ENCODE peak calls at places on chromosomes 16 and 17, in six cellular contexts. One of them, this sample, is unnamed.
A peak's percentile ranks its signal among the peaks of the same experiment; 100 is the strongest.

GRCh38 chr17:7713782-7714181 is 3.8 kb upstream of the DNAH2 start:
- DNase-seq in stimulated activated CD8-positive, alpha-beta memory T cell treated with anti-CD3 and anti-CD28 coated beads, Interleukin-15, amount 100 ng/mL, for 24 hours: no peak
- DNase-seq in T-helper 1 cell: no peak
- DNase-seq in GM23248: no peak
- DNase-seq in brain microvascular endothelial cell: no peak
- DNase-seq in dorsolateral prefrontal cortex: no peak
- DNase-seq in this sample: no peak

GRCh38 chr17:40106760-40107265 is 6.4 kb upstream of the NR1D1 start:
- DNase-seq in GM23248: no peak
- DNase-seq in dorsolateral prefrontal cortex: peak; percentile 68
- DNase-seq in stimulated activated CD8-positive, alpha-beta memory T cell treated with anti-CD3 and anti-CD28 coated beads, Interleukin-15, amount 100 ng/mL, for 24 hours: no peak
- DNase-seq in brain microvascular endothelial cell: no peak
- DNase-seq in T-helper 1 cell: no peak
- DNase-seq in this sample: no peak

GRCh38 chr17:6077746-6078145 is 7.6 kb downstream of the WSCD1 start:
- DNase-seq in T-helper 1 cell: no peak
- DNase-seq in dorsolateral prefrontal cortex: no peak
- DNase-seq in brain microvascular endothelial cell: no peak
- DNase-seq in GM23248: no peak
- DNase-seq in stimulated activated CD8-positive, alpha-beta memory T cell treated with anti-CD3 and anti-CD28 coated beads, Interleukin-15, amount 100 ng/mL, for 24 hours: no peak
- DNase-seq in this sample: no peak

GRCh38 chr16:13510425-13511151 is 409.4 kb upstream of the ERCC4 start:
- DNase-seq in GM23248: no peak
- DNase-seq in brain microvascular endothelial cell: no peak
- DNase-seq in dorsolateral prefrontal cortex: no peak
- DNase-seq in stimulated activated CD8-positive, alpha-beta memory T cell treated with anti-CD3 and anti-CD28 coated beads, Interleukin-15, amount 100 ng/mL, for 24 hours: no peak
- DNase-seq in T-helper 1 cell: no peak
- DNase-seq in this sample: no peak

GRCh38 chr17:38320482-38320881 is 23.3 kb downstream of the GPR179 start:
- DNase-seq in dorsolateral prefrontal cortex: no peak
- DNase-seq in T-helper 1 cell: no peak
- DNase-seq in brain microvascular endothelial cell: no peak
- DNase-seq in stimulated activated CD8-positive, alpha-beta memory T cell treated with anti-CD3 and anti-CD28 coated beads, Interleukin-15, amount 100 ng/mL, for 24 hours: no peak
- DNase-seq in GM23248: no peak
- DNase-seq in this sample: no peak

GRCh38 chr16:54875443-54875842 is 55.2 kb upstream of the IRX5 start:
- DNase-seq in stimulated activated CD8-positive, alpha-beta memory T cell treated with anti-CD3 and anti-CD28 coated beads, Interleukin-15, amount 100 ng/mL, for 24 hours: no peak
- DNase-seq in T-helper 1 cell: no peak
- DNase-seq in brain microvascular endothelial cell: no peak
- DNase-seq in dorsolateral prefrontal cortex: no peak
- DNase-seq in GM23248: no peak
- DNase-seq in this sample: no peak

GRCh38 chr17:16391451-16391850 is 10.6 kb downstream of the UBB start:
- DNase-seq in brain microvascular endothelial cell: no peak
- DNase-seq in GM23248: no peak
- DNase-seq in T-helper 1 cell: no peak
- DNase-seq in dorsolateral prefrontal cortex: no peak
- DNase-seq in stimulated activated CD8-positive, alpha-beta memory T cell treated with anti-CD3 and anti-CD28 coated beads, Interleukin-15, amount 100 ng/mL, for 24 hours: no peak
- DNase-seq in this sample: no peak

GRCh38 chr17:9512323-9513168 is 63.1 kb downstream of the STX8 start:
- DNase-seq in GM23248: peak; percentile 67
- DNase-seq in stimulated activated CD8-positive, alpha-beta memory T cell treated with anti-CD3 and anti-CD28 coated beads, Interleukin-15, amount 100 ng/mL, for 24 hours: no peak
- DNase-seq in T-helper 1 cell: no peak
- DNase-seq in brain microvascular endothelial cell: peak; percentile 79
- DNase-seq in dorsolateral prefrontal cortex: no peak
- DNase-seq in this sample: no peak

GRCh38 chr17:54172654-54173316 is 350.1 kb downstream of the KIF2B start:
- DNase-seq in brain microvascular endothelial cell: peak; percentile 3
- DNase-seq in stimulated activated CD8-positive, alpha-beta memory T cell treated with anti-CD3 and anti-CD28 coated beads, Interleukin-15, amount 100 ng/mL, for 24 hours: no peak
- DNase-seq in T-helper 1 cell: no peak
- DNase-seq in GM23248: peak; percentile 29
- DNase-seq in dorsolateral prefrontal cortex: no peak
- DNase-seq in this sample: no peak

GRCh38 chr17:43759836-43760235 is 1.2 kb upstream of the SOST start:
- DNase-seq in stimulated activated CD8-positive, alpha-beta memory T cell treated with anti-CD3 and anti-CD28 coated beads, Interleukin-15, amount 100 ng/mL, for 24 hours: no peak
- DNase-seq in brain microvascular endothelial cell: no peak
- DNase-seq in dorsolateral prefrontal cortex: no peak
- DNase-seq in T-helper 1 cell: no peak
- DNase-seq in GM23248: no peak
- DNase-seq in this sample: no peak

GRCh38 chr16:56332464-56333079 is 92.8 kb downstream of the AMFR start:
- DNase-seq in T-helper 1 cell: no peak
- DNase-seq in GM23248: peak; percentile 87
- DNase-seq in stimulated activated CD8-positive, alpha-beta memory T cell treated with anti-CD3 and anti-CD28 coated beads, Interleukin-15, amount 100 ng/mL, for 24 hours: no peak
- DNase-seq in brain microvascular endothelial cell: peak; percentile 35
- DNase-seq in dorsolateral prefrontal cortex: peak; percentile 65
- DNase-seq in this sample: no peak

GRCh38 chr16:8796469-8797363 is 723 bp downstream of the TMEM186 start:
- DNase-seq in stimulated activated CD8-positive, alpha-beta memory T cell treated with anti-CD3 and anti-CD28 coated beads, Interleukin-15, amount 100 ng/mL, for 24 hours: no peak
- DNase-seq in GM23248: peak; percentile 57
- DNase-seq in dorsolateral prefrontal cortex: no peak
- DNase-seq in brain microvascular endothelial cell: no peak
- DNase-seq in T-helper 1 cell: no peak
- DNase-seq in this sample: no peak

GRCh38 chr17:65055708-65056638 is 567 bp downstream of the GNA13 start:
- DNase-seq in dorsolateral prefrontal cortex: peak; percentile 67
- DNase-seq in GM23248: peak; percentile 74
- DNase-seq in stimulated activated CD8-positive, alpha-beta memory T cell treated with anti-CD3 and anti-CD28 coated beads, Interleukin-15, amount 100 ng/mL, for 24 hours: peak; percentile 28
- DNase-seq in T-helper 1 cell: peak; percentile 60
- DNase-seq in brain microvascular endothelial cell: peak; percentile 59
- DNase-seq in this sample: peak; percentile 77

GRCh38 chr16:84999200-84999599 is 12.1 kb downstream of the ZDHHC7 start:
- DNase-seq in dorsolateral prefrontal cortex: no peak
- DNase-seq in GM23248: peak; percentile 57
- DNase-seq in brain microvascular endothelial cell: no peak
- DNase-seq in stimulated activated CD8-positive, alpha-beta memory T cell treated with anti-CD3 and anti-CD28 coated beads, Interleukin-15, amount 100 ng/mL, for 24 hours: no peak
- DNase-seq in T-helper 1 cell: no peak
- DNase-seq in this sample: no peak

GRCh38 chr17:74354123-74354522 is 7.5 kb downstream of the BTBD17 start:
- DNase-seq in T-helper 1 cell: peak; percentile 65
- DNase-seq in brain microvascular endothelial cell: no peak
- DNase-seq in GM23248: peak; percentile 27
- DNase-seq in stimulated activated CD8-positive, alpha-beta memory T cell treated with anti-CD3 and anti-CD28 coated beads, Interleukin-15, amount 100 ng/mL, for 24 hours: peak; percentile 40
- DNase-seq in dorsolateral prefrontal cortex: no peak
- DNase-seq in this sample: peak; percentile 89

GRCh38 chr16:72705806-72706205 is 342.1 kb downstream of the ZFHX3 start:
- DNase-seq in brain microvascular endothelial cell: no peak
- DNase-seq in T-helper 1 cell: no peak
- DNase-seq in GM23248: no peak
- DNase-seq in dorsolateral prefrontal cortex: no peak
- DNase-seq in stimulated activated CD8-positive, alpha-beta memory T cell treated with anti-CD3 and anti-CD28 coated beads, Interleukin-15, amount 100 ng/mL, for 24 hours: no peak
- DNase-seq in this sample: no peak

GRCh38 chr16:82384897-82385296 is 214.9 kb upstream of the MPHOSPH6 start:
- DNase-seq in stimulated activated CD8-positive, alpha-beta memory T cell treated with anti-CD3 and anti-CD28 coated beads, Interleukin-15, amount 100 ng/mL, for 24 hours: no peak
- DNase-seq in dorsolateral prefrontal cortex: no peak
- DNase-seq in GM23248: no peak
- DNase-seq in brain microvascular endothelial cell: no peak
- DNase-seq in T-helper 1 cell: no peak
- DNase-seq in this sample: no peak

GRCh38 chr16:49834496-49835009 is 21.4 kb downstream of the ZNF423 start:
- DNase-seq in GM23248: peak; percentile 17
- DNase-seq in brain microvascular endothelial cell: no peak
- DNase-seq in stimulated activated CD8-positive, alpha-beta memory T cell treated with anti-CD3 and anti-CD28 coated beads, Interleukin-15, amount 100 ng/mL, for 24 hours: no peak
- DNase-seq in dorsolateral prefrontal cortex: peak; percentile 66
- DNase-seq in T-helper 1 cell: no peak
- DNase-seq in this sample: no peak

GRCh38 chr17:40553694-40554534 is 11.4 kb downstream of the CCR7 start:
- DNase-seq in dorsolateral prefrontal cortex: peak; percentile 85
- DNase-seq in brain microvascular endothelial cell: no peak
- DNase-seq in T-helper 1 cell: no peak
- DNase-seq in stimulated activated CD8-positive, alpha-beta memory T cell treated with anti-CD3 and anti-CD28 coated beads, Interleukin-15, amount 100 ng/mL, for 24 hours: no peak
- DNase-seq in GM23248: peak; percentile 87
- DNase-seq in this sample: peak; percentile 71

GRCh38 chr16:90046122-90046970 is 27.1 kb upstream of the DBNDD1 start:
- DNase-seq in dorsolateral prefrontal cortex: no peak
- DNase-seq in stimulated activated CD8-positive, alpha-beta memory T cell treated with anti-CD3 and anti-CD28 coated beads, Interleukin-15, amount 100 ng/mL, for 24 hours: no peak
- DNase-seq in T-helper 1 cell: no peak
- DNase-seq in brain microvascular endothelial cell: no peak
- DNase-seq in GM23248: no peak
- DNase-seq in this sample: no peak

GRCh38 chr16:2912330-2913199 is 834 bp downstream of the FLYWCH1 start:
- DNase-seq in dorsolateral prefrontal cortex: no peak
- DNase-seq in stimulated activated CD8-positive, alpha-beta memory T cell treated with anti-CD3 and anti-CD28 coated beads, Interleukin-15, amount 100 ng/mL, for 24 hours: no peak
- DNase-seq in brain microvascular endothelial cell: peak; percentile 43
- DNase-seq in T-helper 1 cell: peak; percentile 40
- DNase-seq in GM23248: peak; percentile 84
- DNase-seq in this sample: peak; percentile 67

GRCh38 chr17:8485491-8485890 is 49.8 kb downstream of the NDEL1 start:
- DNase-seq in T-helper 1 cell: no peak
- DNase-seq in brain microvascular endothelial cell: no peak
- DNase-seq in GM23248: no peak
- DNase-seq in stimulated activated CD8-positive, alpha-beta memory T cell treated with anti-CD3 and anti-CD28 coated beads, Interleukin-15, amount 100 ng/mL, for 24 hours: no peak
- DNase-seq in dorsolateral prefrontal cortex: no peak
- DNase-seq in this sample: no peak

GRCh38 chr17:77891602-77892001 is 66.9 kb upstream of the TNRC6C start:
- DNase-seq in T-helper 1 cell: no peak
- DNase-seq in stimulated activated CD8-positive, alpha-beta memory T cell treated with anti-CD3 and anti-CD28 coated beads, Interleukin-15, amount 100 ng/mL, for 24 hours: no peak
- DNase-seq in GM23248: no peak
- DNase-seq in brain microvascular endothelial cell: no peak
- DNase-seq in dorsolateral prefrontal cortex: peak; percentile 2
- DNase-seq in this sample: no peak

GRCh38 chr16:46859719-46860152 is 24.4 kb upstream of the GPT2 start:
- DNase-seq in stimulated activated CD8-positive, alpha-beta memory T cell treated with anti-CD3 and anti-CD28 coated beads, Interleukin-15, amount 100 ng/mL, for 24 hours: no peak
- DNase-seq in GM23248: peak; percentile 97
- DNase-seq in dorsolateral prefrontal cortex: no peak
- DNase-seq in T-helper 1 cell: no peak
- DNase-seq in brain microvascular endothelial cell: peak; percentile 94
- DNase-seq in this sample: peak; percentile 64

GRCh38 chr16:77238593-77238992 is 39.4 kb downstream of the SYCE1L start:
- DNase-seq in stimulated activated CD8-positive, alpha-beta memory T cell treated with anti-CD3 and anti-CD28 coated beads, Interleukin-15, amount 100 ng/mL, for 24 hours: no peak
- DNase-seq in brain microvascular endothelial cell: no peak
- DNase-seq in dorsolateral prefrontal cortex: no peak
- DNase-seq in T-helper 1 cell: no peak
- DNase-seq in GM23248: no peak
- DNase-seq in this sample: no peak

GRCh38 chr16:13223666-13224065 is 322.3 kb downstream of the SHISA9 start:
- DNase-seq in T-helper 1 cell: no peak
- DNase-seq in GM23248: no peak
- DNase-seq in dorsolateral prefrontal cortex: no peak
- DNase-seq in brain microvascular endothelial cell: no peak
- DNase-seq in stimulated activated CD8-positive, alpha-beta memory T cell treated with anti-CD3 and anti-CD28 coated beads, Interleukin-15, amount 100 ng/mL, for 24 hours: no peak
- DNase-seq in this sample: no peak

GRCh38 chr17:73785466-73785865 is 141.2 kb upstream of the SDK2 start:
- DNase-seq in dorsolateral prefrontal cortex: no peak
- DNase-seq in stimulated activated CD8-positive, alpha-beta memory T cell treated with anti-CD3 and anti-CD28 coated beads, Interleukin-15, amount 100 ng/mL, for 24 hours: no peak
- DNase-seq in T-helper 1 cell: no peak
- DNase-seq in GM23248: no peak
- DNase-seq in brain microvascular endothelial cell: no peak
- DNase-seq in this sample: no peak

GRCh38 chr17:64037802-64038201 is 17.4 kb upstream of the ICAM2 start:
- DNase-seq in stimulated activated CD8-positive, alpha-beta memory T cell treated with anti-CD3 and anti-CD28 coated beads, Interleukin-15, amount 100 ng/mL, for 24 hours: no peak
- DNase-seq in GM23248: no peak
- DNase-seq in brain microvascular endothelial cell: no peak
- DNase-seq in dorsolateral prefrontal cortex: no peak
- DNase-seq in T-helper 1 cell: no peak
- DNase-seq in this sample: no peak

GRCh38 chr17:42325026-42325425 is 36.7 kb downstream of the STAT5A start:
- DNase-seq in T-helper 1 cell: no peak
- DNase-seq in GM23248: peak; percentile 99
- DNase-seq in brain microvascular endothelial cell: peak; percentile 64
- DNase-seq in dorsolateral prefrontal cortex: no peak
- DNase-seq in stimulated activated CD8-positive, alpha-beta memory T cell treated with anti-CD3 and anti-CD28 coated beads, Interleukin-15, amount 100 ng/mL, for 24 hours: no peak
- DNase-seq in this sample: no peak

GRCh38 chr17:75428775-75429469 is 23.4 kb upstream of the GRB2 start:
- DNase-seq in T-helper 1 cell: no peak
- DNase-seq in dorsolateral prefrontal cortex: no peak
- DNase-seq in brain microvascular endothelial cell: peak; percentile 92
- DNase-seq in GM23248: peak; percentile 69
- DNase-seq in stimulated activated CD8-positive, alpha-beta memory T cell treated with anti-CD3 and anti-CD28 coated beads, Interleukin-15, amount 100 ng/mL, for 24 hours: no peak
- DNase-seq in this sample: no peak

GRCh38 chr16:58109881-58110280 is 19.3 kb downstream of the CFAP20 start:
- DNase-seq in dorsolateral prefrontal cortex: no peak
- DNase-seq in GM23248: no peak
- DNase-seq in brain microvascular endothelial cell: no peak
- DNase-seq in stimulated activated CD8-positive, alpha-beta memory T cell treated with anti-CD3 and anti-CD28 coated beads, Interleukin-15, amount 100 ng/mL, for 24 hours: no peak
- DNase-seq in T-helper 1 cell: no peak
- DNase-seq in this sample: no peak